ENCODE peak calls at places on chromosomes 16 and 17, in five cellular contexts. T, B, G, S and P are unnamed samples.

GRCh38 chr16:72493681-72494415 is 321.9 kb upstream of the PMFBP1 start:
- DNase-seq in T (no peak), S (no peak), B (no peak), G (no peak), P (no peak)

GRCh38 chr17:10061131-10061581 is 137.2 kb downstream of the GAS7 start:
- DNase-seq in S (no peak), T (no peak), B (no peak), G (no peak), P (no peak)

GRCh38 chr17:60327122-60327869 is 64.6 kb downstream of the USP32 start:
- DNase-seq in B (no peak), G (no peak), S (no peak), T (no peak), P (no peak)

GRCh38 chr17:74325743-74326379 is at the start of gene KIF19:
- DNase-seq in G (peak; percentile 17), B (no peak), S (peak; percentile 12), T (peak; percentile 54), P (peak; percentile 75)

GRCh38 chr16:4679854-4680636 is 13.3 kb upstream of the NUDT16L1 start:
- DNase-seq in B (peak; percentile 81), S (no peak), T (no peak), G (no peak), P (peak; percentile 94)

GRCh38 chr16:70739389-70739788 is 53.5 kb upstream of the MTSS2 start:
- DNase-seq in S (no peak), T (no peak), B (no peak), G (no peak), P (no peak)

GRCh38 chr16:89922477-89922883 is 662 bp upstream of the TUBB3 start:
- DNase-seq in S (no peak), T (no peak), G (peak; percentile 40), B (peak; percentile 92), P (peak; percentile 80)

GRCh38 chr16:50802000-50802399 is 60.1 kb downstream of the CYLD start:
- DNase-seq in S (no peak), B (no peak), G (no peak), T (no peak), P (no peak)

GRCh38 chr16:25014500-25015147 is 545 bp downstream of the ARHGAP17 start:
- DNase-seq in B (peak; percentile 52), S (no peak), G (peak; percentile 28), T (no peak), P (peak; percentile 76)

GRCh38 chr16:88888778-88889387 is 22.4 kb upstream of the PABPN1L start:
- DNase-seq in B (no peak), S (no peak), G (no peak), T (no peak), P (no peak)

GRCh38 chr17:12622726-12623125 is 43.0 kb upstream of the MYOCD start:
- DNase-seq in T (no peak), S (no peak), B (no peak), G (no peak), P (no peak)

GRCh38 chr16:76565542-76565941 is 288.3 kb downstream of the CNTNAP4 start:
- DNase-seq in B (no peak), T (no peak), G (no peak), S (no peak), P (no peak)

GRCh38 chr16:60346256-60346655 is 1612.1 kb upstream of the GOT2 start:
- DNase-seq in S (no peak), T (no peak), G (no peak), B (no peak), P (no peak)

GRCh38 chr16:11977206-11978041 is 890 bp downstream of the SNX29 start:
- DNase-seq in T (no peak), G (no peak), S (no peak), B (peak; percentile 57), P (no peak)

GRCh38 chr17:4796550-4796915 is 569 bp downstream of the PSMB6 start:
- DNase-seq in G (no peak), T (no peak), S (no peak), B (peak; percentile 59), P (no peak)

GRCh38 chr17:69646729-69647128 is 232.2 kb downstream of the MAP2K6 start:
- DNase-seq in S (no peak), G (no peak), B (no peak), T (no peak), P (no peak)

GRCh38 chr16:62963846-62964245 is 927.6 kb upstream of the CDH8 start:
- DNase-seq in G (no peak), S (no peak), B (no peak), T (no peak), P (no peak)

GRCh38 chr17:47785538-47786123 is 36.0 kb downstream of the OSBPL7 start:
- DNase-seq in B (peak; percentile 31), T (no peak), G (no peak), S (no peak), P (no peak)

GRCh38 chr17:688100-688989 is 26.3 kb downstream of the VPS53 start:
- DNase-seq in T (no peak), S (no peak), B (peak; percentile 57), G (no peak), P (no peak)

GRCh38 chr16:87202346-87202745 is 114.8 kb downstream of the C16orf95 start:
- DNase-seq in T (no peak), G (no peak), S (no peak), B (no peak), P (no peak)

GRCh38 chr17:68514809-68515208 is 2.6 kb downstream of the PRKAR1A start:
- DNase-seq in B (peak; percentile 89), G (no peak), T (no peak), S (no peak), P (no peak)

GRCh38 chr16:72997141-72997542 is 50.8 kb downstream of the ZFHX3 start:
- DNase-seq in S (no peak), T (no peak), G (no peak), B (no peak), P (no peak)

GRCh38 chr17:40432864-40433528 is 10.3 kb upstream of the IGFBP4 start:
- DNase-seq in T (no peak), B (no peak), S (no peak), G (no peak), P (peak; percentile 47)

GRCh38 chr16:4323845-4324478 is 8.1 kb downstream of the GLIS2 start:
- DNase-seq in G (no peak), T (no peak), S (no peak), B (peak; percentile 48), P (peak; percentile 81)

GRCh38 chr17:13978478-13978877 is 90.8 kb upstream of the COX10 start:
- DNase-seq in S (no peak), G (no peak), B (no peak), T (no peak), P (no peak)

GRCh38 chr16:3879887-3880564 is 487 bp downstream of the CREBBP start:
- DNase-seq in G (peak; percentile 70), S (peak; percentile 54), T (peak; percentile 61), B (peak; percentile 72), P (peak; percentile 90)

GRCh38 chr17:55416470-55417052 is 5.1 kb downstream of the MMD start:
- DNase-seq in B (no peak), T (no peak), G (no peak), S (no peak), P (no peak)

GRCh38 chr17:10827898-10828552 is 9.9 kb downstream of the PIRT start:
- DNase-seq in S (no peak), B (no peak), G (no peak), T (no peak), P (no peak)

GRCh38 chr17:62625184-62625869 is 2.1 kb upstream of the MRC2 start:
- DNase-seq in T (no peak), S (no peak), G (no peak), B (no peak), P (no peak)